ENCODE peak calls at places on chromosomes 5 and 9, in six cellular contexts. T is heart right ventricle, P is Kasumi-1, K is right lobe of liver, N is pons, A is LNCaP clone FGC. B is an unnamed sample.

GRCh38 chr5:147805030-147805454 is 22.5 kb upstream of the JAKMIP2 start:
- DNase-seq in T (no peak), P (peak), K (no peak), N (peak), A (no peak), B (no peak)

GRCh38 chr5:126449751-126450271 is 26.6 kb downstream of the GRAMD2B start:
- DNase-seq in T (peak), P (peak), K (no peak), N (peak), A (no peak), B (no peak)

GRCh38 chr9:124015661-124016131 is 4.1 kb downstream of the LHX2 start:
- DNase-seq in T (no peak), P (no peak), K (no peak), N (no peak), A (no peak), B (no peak)

GRCh38 chr5:95771109-95771708 is 40.1 kb downstream of the RHOBTB3 start:
- DNase-seq in T (peak), P (no peak), K (peak), N (peak), A (no peak), B (peak)

GRCh38 chr5:6676702-6677101 is 36.5 kb upstream of the TENT4A start:
- DNase-seq in T (no peak), P (no peak), K (no peak), N (no peak), A (no peak), B (no peak)

GRCh38 chr9:87278971-87279731 is 218.5 kb upstream of the DAPK1 start:
- DNase-seq in T (no peak), P (no peak), K (no peak), N (no peak), A (no peak), B (no peak)

GRCh38 chr9:134367796-134368490 is 41.7 kb downstream of the RXRA start:
- DNase-seq in T (no peak), P (no peak), K (no peak), N (no peak), A (peak), B (no peak)

GRCh38 chr9:64773491-64773931 is 511.5 kb downstream of the FOXD4L5 start:
- DNase-seq in T (no peak), P (no peak), K (peak), N (no peak), A (no peak), B (no peak)

GRCh38 chr9:127805620-127806019 is 2.9 kb downstream of the FPGS start:
- DNase-seq in T (no peak), P (peak), K (no peak), N (no peak), A (no peak), B (no peak)

GRCh38 chr9:2655411-2655901 is 33.9 kb downstream of the VLDLR start:
- DNase-seq in T (no peak), P (peak), K (no peak), N (no peak), A (no peak), B (no peak)

GRCh38 chr5:179322071-179323025 is 22.9 kb downstream of the ADAMTS2 start:
- DNase-seq in T (no peak), P (no peak), K (peak), N (no peak), A (no peak), B (no peak)

GRCh38 chr5:137234973-137235943 is 263.9 kb downstream of the SPOCK1 start:
- DNase-seq in T (no peak), P (no peak), K (no peak), N (no peak), A (no peak), B (no peak)

GRCh38 chr5:107217721-107218130 is 453.0 kb downstream of the EFNA5 start:
- DNase-seq in T (peak), P (no peak), K (no peak), N (peak), A (peak), B (peak)

GRCh38 chr9:130371196-130371966 is 73.4 kb upstream of the ASS1 start:
- DNase-seq in T (no peak), P (no peak), K (no peak), N (no peak), A (no peak), B (no peak)

GRCh38 chr9:65420771-65421170 is 135.8 kb upstream of the FOXD4L5 start:
- DNase-seq in T (no peak), P (no peak), K (no peak), N (no peak), A (no peak), B (no peak)

GRCh38 chr5:124599048-124599973 is 147.1 kb downstream of the ZNF608 start:
- DNase-seq in T (peak), P (peak), K (peak), N (peak), A (peak), B (peak)

GRCh38 chr5:137669796-137670195 is 66.1 kb downstream of the KLHL3 start:
- DNase-seq in T (no peak), P (no peak), K (no peak), N (no peak), A (no peak), B (no peak)

GRCh38 chr5:61245486-61245885 is 83.2 kb upstream of the SMIM15 start:
- DNase-seq in T (no peak), P (no peak), K (no peak), N (no peak), A (no peak), B (no peak)

GRCh38 chr5:14343376-14343775 is 200.2 kb downstream of the TRIO start:
- DNase-seq in T (no peak), P (peak), K (no peak), N (no peak), A (no peak), B (no peak)

GRCh38 chr5:80930940-80931339 is 29.2 kb upstream of the RASGRF2 start:
- DNase-seq in T (no peak), P (no peak), K (no peak), N (no peak), A (no peak), B (no peak)

GRCh38 chr5:172878585-172879433 is 44.8 kb downstream of the ERGIC1 start:
- DNase-seq in T (no peak), P (no peak), K (no peak), N (no peak), A (no peak), B (peak)

GRCh38 chr9:88258012-88258411 is 119.7 kb upstream of the SPATA31C2 start:
- DNase-seq in T (peak), P (no peak), K (no peak), N (peak), A (no peak), B (no peak)

GRCh38 chr9:27108981-27109541 is at the start of gene TEK:
- DNase-seq in T (peak), P (no peak), K (no peak), N (peak), A (no peak), B (peak)

GRCh38 chr9:92740015-92740408 is 24.6 kb downstream of the BICD2 start:
- DNase-seq in T (no peak), P (no peak), K (peak), N (no peak), A (no peak), B (no peak)

GRCh38 chr9:86034863-86035734 is 64.3 kb downstream of the GOLM1 start:
- DNase-seq in T (no peak), P (peak), K (no peak), N (peak), A (no peak), B (peak)

GRCh38 chr5:32369542-32370155 is 56.9 kb upstream of the MTMR12 start:
- DNase-seq in T (no peak), P (no peak), K (no peak), N (no peak), A (no peak), B (no peak)

GRCh38 chr9:69421908-69422801 is 97.1 kb downstream of the ENTREP1 start:
- DNase-seq in T (peak), P (peak), K (peak), N (peak), A (no peak), B (peak)

GRCh38 chr5:129903466-129904101 is 681 bp upstream of the CHSY3 start:
- DNase-seq in T (no peak), P (no peak), K (no peak), N (no peak), A (no peak), B (no peak)

GRCh38 chr5:68872088-68872842 is 221.5 kb upstream of the SLC30A5 start:
- DNase-seq in T (no peak), P (no peak), K (no peak), N (peak), A (no peak), B (no peak)

B was measured in cerebellar cortex.